ENCODE peak calls at places on chromosomes 16 and 17, in nine cellular contexts. V is HL-60, E is IMR-90, F is spleen, O is lung, T is endodermal cell, L is H1, I is uterus, R is psoas muscle. N is an unnamed sample.

GRCh38 chr16:69055003-69055402 is 50.5 kb upstream of the HAS3 start:
- DNase-seq in T (no peak), F (no peak), E (peak), I (no peak), V (no peak), L (no peak), O (no peak), R (no peak), N (no peak)

GRCh38 chr17:46733837-46734516 is 84.5 kb downstream of the WNT3 start:
- DNase-seq in R (no peak), T (no peak), V (no peak), F (no peak), L (no peak), I (no peak), E (peak), O (no peak), N (no peak)

GRCh38 chr17:59406808-59407381 is 75.4 kb downstream of the YPEL2 start:
- DNase-seq in L (no peak), I (peak), T (no peak), F (no peak), E (peak), V (no peak), R (no peak), O (no peak), N (peak)

GRCh38 chr17:11935734-11936406 is 61.4 kb downstream of the ZNF18 start:
- DNase-seq in F (no peak), O (peak), E (peak), R (peak), V (peak), T (peak), I (no peak), L (peak), N (no peak)

GRCh38 chr17:21286066-21286770 is 1.7 kb downstream of the MAP2K3 start:
- DNase-seq in I (peak), O (peak), R (peak), F (peak), E (peak), T (no peak), V (peak), L (no peak), N (peak)

GRCh38 chr17:81342700-81343070 is 47.6 kb upstream of the SLC38A10 start:
- DNase-seq in O (no peak), V (no peak), R (no peak), L (peak), F (peak), E (no peak), I (no peak), T (no peak), N (no peak)

GRCh38 chr16:27203429-27204231 is at the start of gene KDM8:
- DNase-seq in V (peak), O (peak), L (peak), T (peak), I (peak), E (peak), R (peak), F (peak), N (peak)

GRCh38 chr16:49519008-49519656 is 145.5 kb downstream of the C16orf78 start:
- DNase-seq in T (no peak), V (no peak), R (no peak), O (no peak), L (no peak), I (no peak), E (no peak), F (peak), N (no peak)

GRCh38 chr17:51764387-51764971 is 394.0 kb downstream of the CA10 start:
- DNase-seq in L (peak), O (peak), V (peak), E (peak), F (no peak), R (peak), I (no peak), T (peak), N (no peak)

GRCh38 chr17:29107933-29108805 is 65.2 kb downstream of the PIPOX start:
- DNase-seq in O (peak), F (no peak), E (no peak), L (no peak), R (peak), T (no peak), I (no peak), V (no peak), N (peak)

GRCh38 chr17:45320349-45320930 is 3.6 kb upstream of the MAP3K14 start:
- DNase-seq in T (no peak), F (no peak), V (no peak), O (no peak), R (no peak), I (no peak), E (peak), L (no peak), N (no peak)

GRCh38 chr17:29874931-29875596 is 55.0 kb downstream of the SSH2 start:
- DNase-seq in E (no peak), T (no peak), F (no peak), V (no peak), O (no peak), I (no peak), L (no peak), R (no peak), N (no peak)

GRCh38 chr17:35543856-35544255 is 6.4 kb upstream of the SLFN12L start:
- DNase-seq in L (no peak), R (no peak), V (no peak), E (peak), T (no peak), I (no peak), F (no peak), O (no peak), N (no peak)

GRCh38 chr16:70437582-70438324 is 1.1 kb downstream of the ST3GAL2 start:
- DNase-seq in R (no peak), E (peak), L (peak), F (no peak), I (peak), V (no peak), O (no peak), T (peak), N (no peak)

DNA sequence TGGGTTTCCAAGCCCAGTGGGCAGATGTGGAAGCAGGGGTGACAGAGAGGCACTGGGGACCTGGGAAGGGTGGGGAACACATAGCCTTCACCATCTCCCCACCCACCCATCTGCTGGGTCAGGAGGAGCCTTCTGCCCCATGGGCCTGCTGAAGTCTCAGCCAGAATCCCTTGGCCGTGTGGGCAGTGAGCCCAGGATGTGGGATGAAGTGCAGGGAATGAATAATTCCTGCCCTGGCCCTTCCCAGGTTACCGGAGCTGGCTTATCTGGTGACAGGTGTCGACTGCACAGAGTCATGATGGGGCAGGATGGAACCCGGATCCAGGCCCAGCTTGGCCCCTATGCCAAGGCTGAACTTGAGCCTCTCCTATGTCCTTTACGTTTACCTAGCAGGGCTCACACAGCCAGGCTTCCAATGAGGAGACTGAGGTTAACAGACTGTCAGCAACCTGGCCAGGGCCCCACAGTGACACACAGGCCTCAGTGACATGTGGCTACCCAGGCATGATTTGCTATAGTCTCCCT is 17.5 kb downstream of the ATP2A3 start:
- DNase-seq in F (no peak), E (no peak), R (no peak), T (no peak), L (no peak), V (no peak), I (no peak), O (no peak), N (no peak)
- H3K27ac ChIP-seq in F (no peak), E (no peak), R (no peak), T (no peak), L (no peak), V (no peak), I (no peak), O (no peak), N (no peak)

DNA sequence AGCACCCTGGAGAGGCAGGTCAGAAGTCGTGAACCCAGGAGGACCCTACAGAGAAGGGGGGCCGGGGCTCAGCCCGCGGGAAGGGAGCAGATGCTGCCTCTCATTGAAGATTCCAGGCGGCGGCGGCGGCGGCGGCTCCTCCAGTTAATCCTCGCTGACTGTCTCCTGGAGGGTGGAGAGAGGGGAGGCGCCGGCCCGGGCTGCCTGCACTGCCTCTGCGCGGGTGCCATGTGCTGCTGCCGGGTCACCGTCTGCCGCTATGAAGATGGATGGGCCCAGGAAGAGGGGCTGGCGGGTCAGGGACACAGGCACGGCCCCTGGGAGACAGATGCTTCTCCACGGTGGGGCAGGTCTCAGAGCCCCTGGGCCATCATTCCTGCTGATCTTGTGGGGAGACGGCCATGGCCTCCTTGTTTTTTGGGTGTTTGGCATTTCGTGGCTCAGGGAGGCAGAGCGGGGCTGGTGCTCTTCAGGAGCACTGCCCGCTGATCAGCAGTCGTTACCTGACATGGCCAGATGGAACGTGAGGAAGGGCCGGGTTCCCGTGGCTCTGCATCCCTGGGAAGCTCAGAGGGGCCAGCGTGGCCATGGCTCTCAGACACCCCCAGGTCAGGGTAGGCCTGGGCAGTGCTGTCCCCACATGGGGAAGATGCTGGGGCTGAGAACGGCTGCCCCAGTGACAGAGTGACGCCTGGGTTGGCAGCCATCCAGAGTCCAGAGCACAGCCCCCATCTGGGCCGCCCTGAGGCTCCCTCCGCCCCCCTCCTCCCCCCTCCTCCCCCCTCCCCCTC is 36.1 kb downstream of the GINS2 start:
- DNase-seq in E (peak), F (no peak), L (no peak), O (peak), I (peak), R (peak), T (peak), V (peak), N (peak)
- H3K27ac ChIP-seq in E (no peak), F (peak), L (no peak), O (no peak), I (peak), R (peak), T (peak), V (no peak), N (peak)

GRCh38 chr16:55642611-55643010 is 13.2 kb upstream of the SLC6A2 start:
- DNase-seq in E (no peak), T (no peak), L (no peak), O (no peak), I (no peak), R (no peak), F (no peak), V (no peak), N (no peak)

GRCh38 chr16:55640714-55641327 is 15.0 kb upstream of the SLC6A2 start:
- DNase-seq in V (no peak), I (no peak), L (no peak), E (no peak), O (no peak), T (no peak), F (no peak), R (no peak), N (no peak)

GRCh38 chr16:55638256-55638655 is 17.5 kb upstream of the SLC6A2 start:
- DNase-seq in O (no peak), T (no peak), L (no peak), R (no peak), I (no peak), V (no peak), F (no peak), E (no peak), N (no peak)

GRCh38 chr16:55643161-55643970 is 12.4 kb upstream of the SLC6A2 start:
- DNase-seq in E (peak), I (no peak), O (no peak), F (no peak), V (no peak), T (peak), L (no peak), R (no peak), N (no peak)

GRCh38 chr16:55641430-55642056 is 14.2 kb upstream of the SLC6A2 start:
- DNase-seq in F (no peak), L (no peak), I (no peak), V (no peak), R (no peak), O (no peak), E (peak), T (peak), N (no peak)
- H3K27ac ChIP-seq in F (no peak), L (no peak), I (no peak), V (no peak), R (no peak), O (no peak), E (no peak), T (no peak), N (no peak)

GRCh38 chr16:50932348-50932916 is 190.5 kb downstream of the CYLD start:
- DNase-seq in I (no peak), R (no peak), F (no peak), V (no peak), T (no peak), L (no peak), O (no peak), E (no peak), N (no peak)
- H3K27ac ChIP-seq in I (no peak), R (no peak), F (no peak), V (no peak), T (no peak), L (no peak), O (no peak), E (no peak), N (no peak)

DNA sequence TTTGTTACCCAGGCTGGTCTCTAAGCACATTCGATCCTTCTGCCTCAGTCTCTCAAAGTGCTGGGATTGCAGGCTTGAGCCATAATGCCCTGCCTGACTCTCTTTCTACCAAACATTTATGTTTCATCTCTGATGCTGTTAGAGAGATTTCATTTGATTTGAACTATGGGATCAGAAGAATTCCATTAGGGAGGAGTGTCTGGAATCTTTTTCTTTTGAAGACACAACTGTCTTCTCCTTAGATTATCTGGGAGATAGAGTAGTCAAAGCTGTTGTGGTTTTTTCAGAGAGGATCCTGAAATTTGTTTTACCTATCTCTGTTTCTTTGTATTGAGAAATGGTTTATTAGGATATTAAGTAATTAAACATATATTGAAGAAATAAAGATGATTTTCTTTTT is 29.4 kb downstream of the WIPF2 start:
- DNase-seq in O (no peak), T (no peak), V (no peak), E (no peak), I (no peak), L (no peak), F (no peak), R (no peak), N (no peak)
- H3K27ac ChIP-seq in O (no peak), T (no peak), V (no peak), E (no peak), I (peak), L (no peak), F (no peak), R (no peak), N (no peak)

DNA sequence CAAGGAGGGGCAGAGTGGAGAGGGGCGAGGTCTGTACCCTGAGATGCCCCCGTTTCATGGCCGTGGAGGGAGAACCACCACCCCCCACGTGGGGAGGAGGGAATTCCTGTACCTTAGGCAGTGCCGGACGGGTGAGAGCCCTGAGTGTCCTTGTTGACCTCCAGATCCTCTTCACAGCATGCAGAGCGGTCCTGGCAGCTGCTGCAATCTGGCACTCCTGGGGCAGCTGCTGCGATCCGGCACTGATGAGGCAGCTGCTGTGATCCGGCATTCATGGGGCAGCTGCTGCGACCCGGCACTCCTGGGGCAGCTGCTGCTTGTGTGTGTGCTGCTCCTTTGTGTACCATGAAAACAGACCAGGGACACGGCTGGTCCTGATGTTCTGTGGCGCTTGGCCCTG is 12.7 kb downstream of the ZNF778 start:
- DNase-seq in O (no peak), L (no peak), T (no peak), F (no peak), V (no peak), E (no peak), I (no peak), R (no peak), N (no peak)
- H3K27ac ChIP-seq in O (no peak), L (no peak), T (no peak), F (no peak), V (no peak), E (no peak), I (no peak), R (no peak), N (no peak)

DNA sequence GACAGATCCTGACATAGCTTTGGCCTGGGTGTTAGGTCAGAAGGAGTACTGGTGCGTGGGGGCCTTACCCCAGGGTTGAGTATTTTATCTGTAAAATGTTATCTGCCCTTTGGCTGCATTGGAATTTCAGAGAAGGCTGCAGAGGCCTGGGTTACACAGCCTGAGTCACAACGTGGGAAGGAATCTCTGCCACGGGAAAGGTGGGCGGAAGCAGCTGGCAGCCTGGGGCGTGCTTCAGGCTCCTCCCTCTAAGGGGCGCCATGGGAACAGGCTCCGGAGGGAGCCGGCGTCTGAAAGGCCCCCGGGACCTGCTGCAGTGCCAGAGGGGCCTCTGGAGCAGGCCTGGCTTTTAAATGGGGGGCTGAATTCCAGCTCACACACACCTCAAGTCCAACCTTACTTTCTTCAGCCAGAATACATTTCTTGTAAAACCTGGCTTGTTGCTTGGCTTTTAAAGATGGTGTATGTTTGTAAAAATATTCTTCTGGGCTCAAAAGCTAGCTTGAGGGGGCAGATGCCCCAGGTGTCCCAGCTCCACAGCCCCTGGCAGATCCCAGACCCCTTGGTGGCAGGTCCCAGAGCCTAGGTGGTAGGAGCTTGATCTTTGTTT is 142.2 kb downstream of the RAB11FIP4 start:
- DNase-seq in E (peak), T (peak), R (no peak), L (peak), V (peak), O (no peak), F (peak), I (no peak), N (no peak)
- H3K27ac ChIP-seq in E (no peak), T (no peak), R (no peak), L (no peak), V (no peak), O (no peak), F (no peak), I (no peak), N (no peak)

DNA sequence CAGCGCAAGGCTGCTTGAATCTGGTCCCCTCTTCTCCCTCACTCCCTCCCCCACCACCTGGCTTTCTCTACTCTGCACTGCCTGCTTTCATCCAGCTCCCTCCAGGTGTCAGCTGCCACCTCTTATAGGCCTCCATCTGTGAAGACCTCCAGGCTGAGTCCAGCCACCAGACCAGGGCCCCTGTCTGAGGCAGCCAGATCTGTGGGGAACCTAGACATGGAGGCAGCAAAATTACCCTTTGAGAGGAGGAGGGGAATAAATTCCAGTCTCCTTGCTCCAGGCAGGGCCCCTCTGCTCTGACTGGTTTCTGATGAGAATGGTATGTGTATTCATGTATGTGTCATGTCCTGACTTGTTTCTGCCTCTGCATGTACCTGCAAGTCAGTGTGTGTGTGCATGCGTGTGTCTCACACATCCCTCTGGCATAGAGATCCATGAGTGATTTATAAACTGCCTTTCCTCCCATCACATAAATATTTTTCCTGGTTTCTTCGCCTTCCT is 21.1 kb downstream of the MINK1 start:
- DNase-seq in I (no peak), L (no peak), R (no peak), V (no peak), T (no peak), E (peak), F (no peak), O (no peak), N (no peak)
- H3K27ac ChIP-seq in I (peak), L (no peak), R (no peak), V (no peak), T (peak), E (no peak), F (no peak), O (no peak), N (no peak)

GRCh38 chr16:87582221-87582965 is 19.9 kb upstream of the JPH3 start:
- DNase-seq in R (peak), T (no peak), I (peak), V (no peak), F (peak), E (peak), O (no peak), L (no peak), N (peak)
- H3K27ac ChIP-seq in R (peak), T (peak), I (peak), V (no peak), F (peak), E (peak), O (peak), L (no peak), N (peak)